ENCODE peak calls at places on chromosomes 4 and X, in seven cellular contexts. One of them, this sample, is unnamed.

GRCh38 chr4:181958435-181958834 is 284.8 kb upstream of the TENM3 start:
- DNase-seq in right lobe of liver: no peak
- DNase-seq in suprapubic skin: no peak
- DNase-seq in ovary: no peak
- DNase-seq in lower leg skin: no peak
- DNase-seq in K562: no peak
- DNase-seq in uterus: no peak
- DNase-seq in this sample: no peak

GRCh38 chr4:52212751-52213150 is 161.6 kb downstream of the SPATA18 start:
- DNase-seq in right lobe of liver: no peak
- DNase-seq in suprapubic skin: no peak
- DNase-seq in ovary: no peak
- DNase-seq in lower leg skin: no peak
- DNase-seq in K562: no peak
- DNase-seq in uterus: no peak
- DNase-seq in this sample: no peak

GRCh38 chr4:31349907-31350306 is 629.7 kb downstream of the PCDH7 start:
- DNase-seq in right lobe of liver: no peak
- DNase-seq in suprapubic skin: no peak
- DNase-seq in ovary: no peak
- DNase-seq in lower leg skin: no peak
- DNase-seq in K562: peak; percentile 4
- DNase-seq in uterus: no peak
- DNase-seq in this sample: no peak

GRCh38 chr4:98518555-98519267 is 139.7 kb downstream of the TSPAN5 start:
- DNase-seq in right lobe of liver: no peak
- DNase-seq in suprapubic skin: no peak
- DNase-seq in ovary: no peak
- DNase-seq in lower leg skin: no peak
- DNase-seq in K562: no peak
- DNase-seq in uterus: no peak
- DNase-seq in this sample: no peak

GRCh38 chr4:116618638-116619037 is 466.7 kb downstream of the TRAM1L1 start:
- DNase-seq in right lobe of liver: no peak
- DNase-seq in suprapubic skin: no peak
- DNase-seq in ovary: no peak
- DNase-seq in lower leg skin: no peak
- DNase-seq in K562: no peak
- DNase-seq in uterus: no peak
- DNase-seq in this sample: no peak

GRCh38 chr4:181525641-181526040 is 717.6 kb upstream of the TENM3 start:
- DNase-seq in right lobe of liver: no peak
- DNase-seq in suprapubic skin: no peak
- DNase-seq in ovary: no peak
- DNase-seq in lower leg skin: no peak
- DNase-seq in K562: no peak
- DNase-seq in uterus: no peak
- DNase-seq in this sample: no peak

GRCh38 chr4:48017108-48017527 is 546 bp downstream of the NIPAL1 start:
- DNase-seq in right lobe of liver: peak; percentile 67
- DNase-seq in suprapubic skin: peak; percentile 77
- DNase-seq in ovary: peak; percentile 15
- DNase-seq in lower leg skin: peak; percentile 87
- DNase-seq in K562: peak; percentile 35
- DNase-seq in uterus: peak; percentile 30
- DNase-seq in this sample: peak; percentile 74

GRCh38 chr4:150010525-150011126 is 67.6 kb upstream of the DCLK2 start:
- DNase-seq in right lobe of liver: no peak
- DNase-seq in suprapubic skin: no peak
- DNase-seq in ovary: peak; percentile 49
- DNase-seq in lower leg skin: no peak
- DNase-seq in K562: peak; percentile 12
- DNase-seq in uterus: peak; percentile 16
- DNase-seq in this sample: peak; percentile 59

GRCh38 chr4:108635070-108635655 is 14.8 kb downstream of the RPL34 start:
- DNase-seq in right lobe of liver: no peak
- DNase-seq in suprapubic skin: no peak
- DNase-seq in ovary: no peak
- DNase-seq in lower leg skin: no peak
- DNase-seq in K562: no peak
- DNase-seq in uterus: no peak
- DNase-seq in this sample: no peak

GRCh38 chr4:146247356-146247755 is 33.0 kb downstream of the REELD1 start:
- DNase-seq in right lobe of liver: no peak
- DNase-seq in suprapubic skin: no peak
- DNase-seq in ovary: no peak
- DNase-seq in lower leg skin: no peak
- DNase-seq in K562: no peak
- DNase-seq in uterus: no peak
- DNase-seq in this sample: no peak

GRCh38 chrX:17036172-17036961 is 89.9 kb downstream of the REPS2 start:
- DNase-seq in right lobe of liver: no peak
- DNase-seq in suprapubic skin: no peak
- DNase-seq in ovary: no peak
- DNase-seq in lower leg skin: no peak
- DNase-seq in K562: no peak
- DNase-seq in uterus: no peak
- DNase-seq in this sample: no peak

GRCh38 chr4:36086387-36086786 is 157.9 kb downstream of the ARAP2 start:
- DNase-seq in right lobe of liver: no peak
- DNase-seq in suprapubic skin: no peak
- DNase-seq in ovary: no peak
- DNase-seq in lower leg skin: no peak
- DNase-seq in K562: no peak
- DNase-seq in uterus: no peak
- DNase-seq in this sample: no peak

GRCh38 chr4:128565565-128566186 is 243.8 kb upstream of the JADE1 start:
- DNase-seq in right lobe of liver: no peak
- DNase-seq in suprapubic skin: no peak
- DNase-seq in ovary: peak; percentile 66
- DNase-seq in lower leg skin: no peak
- DNase-seq in K562: peak; percentile 39
- DNase-seq in uterus: peak; percentile 32
- DNase-seq in this sample: peak; percentile 74

GRCh38 chr4:88327669-88328068 is 43.3 kb upstream of the PPM1K start:
- DNase-seq in right lobe of liver: no peak
- DNase-seq in suprapubic skin: no peak
- DNase-seq in ovary: no peak
- DNase-seq in lower leg skin: no peak
- DNase-seq in K562: no peak
- DNase-seq in uterus: no peak
- DNase-seq in this sample: no peak

GRCh38 chrX:8433296-8434094 is 31.1 kb upstream of the VCX3B start:
- DNase-seq in right lobe of liver: no peak
- DNase-seq in suprapubic skin: no peak
- DNase-seq in ovary: no peak
- DNase-seq in lower leg skin: no peak
- DNase-seq in K562: no peak
- DNase-seq in uterus: no peak
- DNase-seq in this sample: no peak

GRCh38 chr4:4921077-4921476 is 61.6 kb downstream of the MSX1 start:
- DNase-seq in right lobe of liver: no peak
- DNase-seq in suprapubic skin: no peak
- DNase-seq in ovary: no peak
- DNase-seq in lower leg skin: peak; percentile 49
- DNase-seq in K562: no peak
- DNase-seq in uterus: no peak
- DNase-seq in this sample: no peak

GRCh38 chr4:125677665-125678307 is 363.0 kb downstream of the FAT4 start:
- DNase-seq in right lobe of liver: no peak
- DNase-seq in suprapubic skin: no peak
- DNase-seq in ovary: no peak
- DNase-seq in lower leg skin: no peak
- DNase-seq in K562: no peak
- DNase-seq in uterus: no peak
- DNase-seq in this sample: no peak

GRCh38 chr4:126986828-126987227 is 645.9 kb upstream of the INTU start:
- DNase-seq in right lobe of liver: no peak
- DNase-seq in suprapubic skin: no peak
- DNase-seq in ovary: no peak
- DNase-seq in lower leg skin: no peak
- DNase-seq in K562: no peak
- DNase-seq in uterus: no peak
- DNase-seq in this sample: no peak

GRCh38 chrX:107669885-107670628 is 41.7 kb downstream of the PRPS1 start:
- DNase-seq in right lobe of liver: no peak
- DNase-seq in suprapubic skin: no peak
- DNase-seq in ovary: peak; percentile 13
- DNase-seq in lower leg skin: peak; percentile 3
- DNase-seq in K562: no peak
- DNase-seq in uterus: no peak
- DNase-seq in this sample: no peak

GRCh38 chr4:81152839-81153713 is 61.9 kb downstream of the PRKG2 start:
- DNase-seq in right lobe of liver: no peak
- DNase-seq in suprapubic skin: no peak
- DNase-seq in ovary: no peak
- DNase-seq in lower leg skin: no peak
- DNase-seq in K562: no peak
- DNase-seq in uterus: no peak
- DNase-seq in this sample: no peak

GRCh38 chr4:83389037-83389755 is 54.5 kb upstream of the HPSE start:
- DNase-seq in right lobe of liver: no peak
- DNase-seq in suprapubic skin: no peak
- DNase-seq in ovary: no peak
- DNase-seq in lower leg skin: no peak
- DNase-seq in K562: no peak
- DNase-seq in uterus: no peak
- DNase-seq in this sample: peak; percentile 42

GRCh38 chr4:2869659-2870058 is 26.0 kb downstream of the ADD1 start:
- DNase-seq in right lobe of liver: no peak
- DNase-seq in suprapubic skin: no peak
- DNase-seq in ovary: no peak
- DNase-seq in lower leg skin: no peak
- DNase-seq in K562: no peak
- DNase-seq in uterus: no peak
- DNase-seq in this sample: no peak

GRCh38 chr4:2871911-2872310 is 28.3 kb downstream of the ADD1 start:
- DNase-seq in right lobe of liver: no peak
- DNase-seq in suprapubic skin: no peak
- DNase-seq in ovary: no peak
- DNase-seq in lower leg skin: no peak
- DNase-seq in K562: peak; percentile 21
- DNase-seq in uterus: no peak
- DNase-seq in this sample: no peak

GRCh38 chr4:2868840-2869487 is 25.3 kb downstream of the ADD1 start:
- DNase-seq in right lobe of liver: no peak
- DNase-seq in suprapubic skin: no peak
- DNase-seq in ovary: no peak
- DNase-seq in lower leg skin: no peak
- DNase-seq in K562: no peak
- DNase-seq in uterus: no peak
- DNase-seq in this sample: no peak

GRCh38 chr4:2871466-2871865 is 27.8 kb downstream of the ADD1 start:
- DNase-seq in right lobe of liver: no peak
- DNase-seq in suprapubic skin: no peak
- DNase-seq in ovary: no peak
- DNase-seq in lower leg skin: no peak
- DNase-seq in K562: no peak
- DNase-seq in uterus: no peak
- DNase-seq in this sample: no peak

DNA sequence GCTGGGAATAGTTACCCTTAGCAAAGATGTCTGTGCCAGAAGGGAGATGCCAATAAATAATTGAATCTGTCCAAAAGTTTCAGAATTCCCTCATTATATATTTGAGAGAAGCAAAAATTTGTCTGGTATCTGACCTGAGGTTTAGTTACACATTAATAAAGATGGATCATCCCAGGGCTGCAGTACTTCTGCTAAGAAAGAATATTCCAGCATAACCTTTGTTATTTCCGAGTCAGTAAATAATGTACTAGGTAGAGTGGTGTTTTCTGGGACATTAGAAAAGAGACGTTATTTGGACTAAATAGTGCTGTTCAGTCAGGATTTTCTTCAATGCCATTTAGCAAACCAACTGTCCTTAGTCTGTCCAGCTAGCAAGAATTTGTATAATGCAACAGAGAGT is 26.5 kb downstream of the ADD1 start:
- DNase-seq in right lobe of liver: no peak
- DNase-seq in suprapubic skin: no peak
- DNase-seq in ovary: no peak
- DNase-seq in lower leg skin: no peak
- DNase-seq in K562: no peak
- DNase-seq in uterus: no peak
- DNase-seq in this sample: no peak
- H3K4me3 ChIP-seq in right lobe of liver: peak overlapping the region; percentile 29
- H3K4me3 ChIP-seq in suprapubic skin: no peak overlapping the region
- H3K4me3 ChIP-seq in ovary: no peak overlapping the region
- H3K4me3 ChIP-seq in lower leg skin: no peak overlapping the region
- H3K4me3 ChIP-seq in K562: no peak overlapping the region
- H3K4me3 ChIP-seq in uterus: no peak overlapping the region
- H3K4me3 ChIP-seq in this sample: no peak overlapping the region

GRCh38 chrX:10014462-10015373 is 47.6 kb downstream of the CLDN34 start:
- DNase-seq in right lobe of liver: peak; percentile 93
- DNase-seq in suprapubic skin: peak; percentile 87
- DNase-seq in ovary: peak; percentile 90
- DNase-seq in lower leg skin: peak; percentile 96
- DNase-seq in K562: peak; percentile 84
- DNase-seq in uterus: peak; percentile 89
- DNase-seq in this sample: peak; percentile 86
- TF ChIP-seq POLR2A in right lobe of liver: peak; percentile 56
- TF ChIP-seq POLR2A in suprapubic skin: peak; percentile 66
- TF ChIP-seq POLR2A in ovary: peak; percentile 62
- TF ChIP-seq POLR2A in lower leg skin: no peak
- TF ChIP-seq POLR2A in K562: no peak
- TF ChIP-seq POLR2A in uterus: peak; percentile 72
- TF ChIP-seq POLR2A in this sample: peak; percentile 91

GRCh38 chr4:148211533-148211932 is 230.7 kb downstream of the NR3C2 start:
- DNase-seq in right lobe of liver: no peak
- DNase-seq in suprapubic skin: no peak
- DNase-seq in ovary: no peak
- DNase-seq in lower leg skin: no peak
- DNase-seq in K562: no peak
- DNase-seq in uterus: no peak
- DNase-seq in this sample: no peak

GRCh38 chr4:148216321-148216720 is 225.9 kb downstream of the NR3C2 start:
- DNase-seq in right lobe of liver: no peak
- DNase-seq in suprapubic skin: no peak
- DNase-seq in ovary: no peak
- DNase-seq in lower leg skin: no peak
- DNase-seq in K562: no peak
- DNase-seq in uterus: no peak
- DNase-seq in this sample: no peak

GRCh38 chr4:148214529-148215166 is 227.6 kb downstream of the NR3C2 start:
- DNase-seq in right lobe of liver: no peak
- DNase-seq in suprapubic skin: no peak
- DNase-seq in ovary: no peak
- DNase-seq in lower leg skin: no peak
- DNase-seq in K562: no peak
- DNase-seq in uterus: peak; percentile 25
- DNase-seq in this sample: peak; percentile 76

GRCh38 chr4:148215202-148215601 is 227.0 kb downstream of the NR3C2 start:
- DNase-seq in right lobe of liver: no peak
- DNase-seq in suprapubic skin: no peak
- DNase-seq in ovary: no peak
- DNase-seq in lower leg skin: no peak
- DNase-seq in K562: no peak
- DNase-seq in uterus: no peak
- DNase-seq in this sample: peak; percentile 32

GRCh38 chr4:148216866-148217814 is 225.1 kb downstream of the NR3C2 start:
- DNase-seq in right lobe of liver: no peak
- DNase-seq in suprapubic skin: no peak
- DNase-seq in ovary: no peak
- DNase-seq in lower leg skin: no peak
- DNase-seq in K562: no peak
- DNase-seq in uterus: no peak
- DNase-seq in this sample: peak; percentile 33
- H3K4me3 ChIP-seq in right lobe of liver: peak overlapping the region; percentile 26
- H3K4me3 ChIP-seq in suprapubic skin: peak overlapping the region; percentile 26
- H3K4me3 ChIP-seq in ovary: no peak overlapping the region
- H3K4me3 ChIP-seq in lower leg skin: no peak overlapping the region
- H3K4me3 ChIP-seq in K562: no peak overlapping the region
- H3K4me3 ChIP-seq in uterus: no peak overlapping the region
- H3K4me3 ChIP-seq in this sample: no peak overlapping the region

GRCh38 chrX:150874448-150874847 is 24.0 kb downstream of the CD99L2 start:
- DNase-seq in right lobe of liver: no peak
- DNase-seq in suprapubic skin: no peak
- DNase-seq in ovary: no peak
- DNase-seq in lower leg skin: no peak
- DNase-seq in K562: no peak
- DNase-seq in uterus: no peak
- DNase-seq in this sample: no peak
- TF ChIP-seq POLR2A in right lobe of liver: no peak
- TF ChIP-seq POLR2A in suprapubic skin: no peak
- TF ChIP-seq POLR2A in ovary: no peak
- TF ChIP-seq POLR2A in lower leg skin: no peak
- TF ChIP-seq POLR2A in K562: no peak
- TF ChIP-seq POLR2A in uterus: no peak
- TF ChIP-seq POLR2A in this sample: no peak

This sample was measured in thyroid gland.